ENCODE peak calls at places on chromosomes 4 and X, in seven cellular contexts. M is cardiac fibroblast, A is M059J, L is psoas muscle, H is hepatic stellate cell, F is GM12892, Y is NCI-H1417. O is an unnamed sample.

GRCh38 chr4:16443504-16444088 is 217.3 kb upstream of the TAPT1 start:
- DNase-seq in M (peak), A (peak), Y (peak), F (no peak), L (no peak), H (peak), O (peak)

GRCh38 chr4:72846280-72847111 is 223.0 kb downstream of the COX18 start:
- DNase-seq in H (no peak), Y (peak), L (no peak), M (no peak), F (no peak), A (peak), O (no peak)

GRCh38 chrX:72048515-72049455 is 82.9 kb downstream of the RTL5 start:
- DNase-seq in L (no peak), M (no peak), A (no peak), Y (peak), F (no peak), H (no peak), O (no peak)

GRCh38 chr4:153362184-153362583 is 17.7 kb downstream of the MND1 start:
- DNase-seq in M (peak), F (no peak), H (no peak), A (no peak), L (no peak), Y (no peak), O (no peak)

GRCh38 chr4:85659626-85660213 is 184.8 kb downstream of the ARHGAP24 start:
- DNase-seq in A (no peak), Y (peak), F (no peak), L (no peak), H (no peak), M (no peak), O (no peak)

GRCh38 chr4:104488151-104488550 is 6.5 kb downstream of the CXXC4 start:
- DNase-seq in A (no peak), F (no peak), L (no peak), M (no peak), Y (peak), H (no peak), O (no peak)

GRCh38 chrX:48960291-48960690 is 2.9 kb upstream of the OTUD5 start:
- DNase-seq in L (no peak), M (no peak), F (no peak), Y (no peak), H (no peak), A (no peak), O (no peak)

GRCh38 chrX:100408643-100409315 is 1.3 kb downstream of the PCDH19 start:
- DNase-seq in L (peak), F (no peak), Y (no peak), M (no peak), A (no peak), H (no peak), O (no peak)

GRCh38 chrX:1416327-1416784 is 24.4 kb upstream of the SLC25A6 start:
- DNase-seq in H (no peak), M (no peak), A (no peak), Y (no peak), L (no peak), F (no peak), O (no peak)

GRCh38 chr4:102477657-102478056 is 23.5 kb upstream of the NFKB1 start:
- DNase-seq in M (no peak), A (no peak), F (no peak), L (no peak), Y (no peak), H (peak), O (peak)

GRCh38 chrX:9310596-9310995 is 154.3 kb upstream of the TBL1X start:
- DNase-seq in L (no peak), M (peak), Y (no peak), H (peak), A (peak), F (no peak), O (peak)

GRCh38 chr4:37983951-37984350 is 23.8 kb downstream of the PTTG2 start:
- DNase-seq in L (no peak), M (no peak), F (no peak), Y (no peak), H (no peak), A (peak), O (no peak)

GRCh38 chrX:18899796-18900380 is 84.0 kb downstream of the PHKA2 start:
- DNase-seq in Y (peak), L (no peak), M (peak), A (peak), H (no peak), F (no peak), O (no peak)

GRCh38 chr4:38091636-38092035 is 131.4 kb downstream of the PTTG2 start:
- DNase-seq in F (no peak), H (no peak), Y (no peak), M (peak), L (no peak), A (peak), O (peak)